ENCODE peak calls at places on chromosomes 13 and 19, in seven cellular contexts. V is neural crest cell, S is left ventricle myocardium inferior, B is GM10248, H is PC-3, T is cardiac fibroblast, J is HFFc6. P is an unnamed sample.

GRCh38 chr19:3099347-3100145 is 5.4 kb downstream of the GNA11 start:
- DNase-seq in V (no peak), S (no peak), B (no peak), H (no peak), T (no peak), J (no peak), P (no peak)

GRCh38 chr13:51734786-51735185 is 69.2 kb downstream of the DHRS12 start:
- DNase-seq in V (no peak), S (no peak), B (no peak), H (no peak), T (peak), J (no peak), P (no peak)

GRCh38 chr13:44271915-44272341 is 101.7 kb upstream of the SERP2 start:
- DNase-seq in V (no peak), S (no peak), B (no peak), H (no peak), T (peak), J (no peak), P (no peak)

GRCh38 chr13:40383922-40384321 is 282.5 kb downstream of the FOXO1 start:
- DNase-seq in V (no peak), S (no peak), B (no peak), H (no peak), T (no peak), J (no peak), P (no peak)

GRCh38 chr13:79287994-79288795 is 117.9 kb downstream of the RBM26 start:
- DNase-seq in V (no peak), S (no peak), B (no peak), H (no peak), T (no peak), J (no peak), P (no peak)

GRCh38 chr13:28110414-28110813 is 10.0 kb upstream of the FLT3 start:
- DNase-seq in V (no peak), S (no peak), B (no peak), H (peak), T (no peak), J (no peak), P (no peak)

GRCh38 chr13:59906413-59907027 is 257.2 kb downstream of the DIAPH3 start:
- DNase-seq in V (no peak), S (no peak), B (no peak), H (peak), T (peak), J (peak), P (no peak)

GRCh38 chr13:42219051-42219450 is 52.9 kb upstream of the AKAP11 start:
- DNase-seq in V (no peak), S (no peak), B (no peak), H (no peak), T (no peak), J (no peak), P (no peak)

GRCh38 chr13:93794197-93794885 is 567.7 kb downstream of the GPC6 start:
- DNase-seq in V (no peak), S (no peak), B (peak), H (no peak), T (no peak), J (no peak), P (no peak)

GRCh38 chr13:86567119-86567518 is 767.9 kb upstream of the SLITRK6 start:
- DNase-seq in V (no peak), S (no peak), B (no peak), H (peak), T (no peak), J (no peak), P (no peak)

GRCh38 chr19:3359850-3360493 is 6.4 kb upstream of the NFIC start:
- DNase-seq in V (no peak), S (no peak), B (peak), H (no peak), T (no peak), J (no peak), P (no peak)

GRCh38 chr13:79825959-79826358 is 345.0 kb downstream of the NDFIP2 start:
- DNase-seq in V (no peak), S (no peak), B (no peak), H (no peak), T (no peak), J (no peak), P (no peak)

GRCh38 chr19:33434886-33435705 is 61.6 kb downstream of the CEBPG start:
- DNase-seq in V (no peak), S (peak), B (no peak), H (no peak), T (peak), J (no peak), P (no peak)

GRCh38 chr19:10384580-10384979 is 4.2 kb upstream of the TYK2 start:
- DNase-seq in V (no peak), S (no peak), B (no peak), H (no peak), T (no peak), J (no peak), P (no peak)

GRCh38 chr19:5138606-5139594 is 170.0 kb downstream of the KDM4B start:
- DNase-seq in V (no peak), S (no peak), B (peak), H (peak), T (peak), J (no peak), P (no peak)

GRCh38 chr13:108944760-108945159 is 315.3 kb downstream of the MYO16 start:
- DNase-seq in V (no peak), S (no peak), B (no peak), H (no peak), T (peak), J (peak), P (no peak)

GRCh38 chr19:46616631-46617322 is 8.1 kb downstream of the PTGIR start:
- DNase-seq in V (peak), S (peak), B (no peak), H (peak), T (peak), J (peak), P (no peak)

GRCh38 chr19:39533791-39534190 is 1.1 kb upstream of the EID2B start:
- DNase-seq in V (no peak), S (no peak), B (no peak), H (no peak), T (no peak), J (no peak), P (no peak)

GRCh38 chr13:112907916-112908315 is 61.1 kb upstream of the MCF2L start:
- DNase-seq in V (no peak), S (no peak), B (no peak), H (no peak), T (no peak), J (no peak), P (no peak)

DNA sequence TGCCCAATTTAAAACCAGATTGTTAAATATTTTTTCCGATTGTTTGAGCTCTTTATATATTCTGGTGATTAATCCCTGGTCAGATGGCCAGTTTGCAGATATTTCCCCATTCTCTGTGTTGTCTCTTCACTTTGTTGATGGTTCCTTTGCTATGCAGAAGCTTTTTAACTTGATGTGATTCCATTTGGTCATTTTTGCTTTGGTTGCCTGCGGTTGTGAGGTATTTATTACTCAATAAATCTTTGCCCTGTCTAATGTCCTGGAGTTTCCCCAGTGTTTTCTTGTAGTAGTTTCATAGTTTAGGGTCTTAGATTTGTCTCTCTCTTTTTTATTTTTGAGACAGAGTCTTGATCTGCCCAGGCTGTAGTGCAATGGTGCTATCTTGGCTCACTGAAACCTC is 23.8 kb upstream of the LMO7 start:
- DNase-seq in V (no peak), S (no peak), B (no peak), H (no peak), T (no peak), J (no peak), P (no peak)
- TF ChIP-seq CTCF in V (no peak), S (no peak), B (no peak), H (no peak), T (no peak), J (no peak), P (no peak)

GRCh38 chr13:50125556-50126377 is 110.5 kb downstream of the KCNRG start:
- DNase-seq in V (peak), S (peak), B (no peak), H (peak), T (peak), J (peak), P (peak)
- TF ChIP-seq CTCF in V (no peak), S (no peak), B (no peak), H (no peak), T (no peak), J (no peak), P (no peak)

DNA sequence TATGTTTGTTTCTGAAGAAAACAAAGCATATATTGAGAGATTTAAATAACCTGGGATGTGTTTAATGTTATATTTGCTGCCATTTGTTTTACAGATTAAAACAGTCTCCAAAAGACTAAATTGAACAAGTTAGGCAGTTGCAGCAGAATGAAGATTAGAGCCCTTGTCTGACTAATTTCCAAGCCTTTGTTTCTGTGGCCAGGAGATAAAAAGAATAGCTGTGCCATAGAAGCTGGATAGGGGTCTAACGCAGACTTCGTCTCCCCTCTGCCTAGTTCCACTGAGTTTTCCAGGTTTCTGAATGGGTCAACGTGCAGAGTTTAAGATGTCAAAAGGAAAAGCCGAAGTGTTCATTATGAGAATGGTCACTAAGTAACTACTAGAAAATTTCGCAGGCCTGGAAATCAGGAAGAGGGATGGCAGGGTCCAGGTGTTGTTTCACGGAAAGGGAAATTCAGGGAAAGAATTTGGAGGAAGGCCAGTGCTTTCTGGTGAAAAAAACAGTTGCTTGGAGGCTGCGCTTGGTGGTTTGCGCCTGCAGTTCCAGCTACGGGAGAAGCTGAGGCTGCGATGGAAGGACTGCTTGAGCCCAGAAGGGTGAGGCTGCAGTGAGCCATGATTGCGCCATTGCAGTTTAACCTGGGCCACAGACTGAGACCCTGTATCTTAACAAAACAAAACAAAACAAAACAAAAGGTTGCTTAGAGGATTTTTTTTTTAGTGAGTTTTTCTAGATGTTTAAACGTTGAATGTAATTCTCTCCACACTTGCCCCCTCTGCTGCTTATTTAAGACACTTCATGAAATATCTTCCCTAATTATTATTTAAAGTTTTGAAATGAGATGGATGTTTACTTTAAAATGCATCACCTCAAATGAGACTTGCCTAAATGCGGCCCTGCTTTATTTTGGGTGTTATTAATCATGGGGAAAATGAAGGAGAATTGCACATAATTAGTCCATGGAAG is 75.2 kb upstream of the TRPC4 start:
- DNase-seq in V (no peak), S (no peak), B (no peak), H (no peak), T (peak), J (no peak), P (no peak)
- TF ChIP-seq CTCF in V (no peak), S (no peak), B (no peak), H (no peak), T (no peak), J (peak), P (no peak)

GRCh38 chr19:34711890-34712289 is 22.2 kb upstream of the ZNF181 start:
- DNase-seq in V (no peak), S (no peak), B (no peak), H (no peak), T (no peak), J (no peak), P (no peak)
- TF ChIP-seq CTCF in V (no peak), S (no peak), B (no peak), H (no peak), T (no peak), J (no peak), P (no peak)

GRCh38 chr19:35935911-35936737 is at the start of gene LRFN3:
- DNase-seq in V (peak), S (peak), B (peak), H (peak), T (peak), J (peak), P (peak)
- TF ChIP-seq CTCF in V (no peak), S (no peak), B (no peak), H (no peak), T (no peak), J (no peak), P (no peak)

GRCh38 chr19:49915271-49915670 is 13.7 kb upstream of the ATF5 start:
- DNase-seq in V (no peak), S (no peak), B (no peak), H (no peak), T (no peak), J (no peak), P (no peak)
- TF ChIP-seq CTCF in V (no peak), S (no peak), B (no peak), H (peak), T (peak), J (peak), P (peak)

DNA sequence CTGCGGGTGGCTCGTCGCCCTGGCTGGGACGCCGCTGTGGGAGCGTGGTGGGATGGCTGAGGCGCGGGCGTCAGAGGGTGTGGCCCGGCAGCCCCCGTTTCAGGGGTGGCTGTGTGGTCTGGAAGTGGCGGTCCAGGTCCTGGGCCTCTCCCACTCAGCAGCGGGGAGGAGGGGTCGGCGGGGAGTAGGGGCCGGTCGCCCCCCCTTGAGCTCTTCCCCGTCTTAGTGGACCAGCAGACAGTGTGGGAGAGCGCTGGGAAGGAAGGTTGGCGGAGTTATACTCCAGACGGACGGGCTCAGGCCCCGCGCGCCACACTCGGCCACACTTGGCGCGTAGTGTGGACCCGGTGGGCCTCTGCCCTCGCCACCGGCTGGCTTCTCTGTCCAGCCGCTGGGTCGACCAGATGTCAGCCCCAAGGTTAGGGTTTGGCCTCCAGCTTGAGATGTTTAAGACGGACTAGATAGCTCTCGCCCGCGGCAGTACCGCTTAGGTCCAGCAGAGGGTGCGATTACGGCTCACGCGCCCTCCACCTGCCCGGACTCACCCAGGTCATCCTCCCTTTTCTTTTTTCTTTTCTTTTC is 21.7 kb upstream of the ZNF429 start:
- DNase-seq in V (peak), S (peak), B (peak), H (no peak), T (peak), J (peak), P (no peak)
- TF ChIP-seq CTCF in V (peak), S (peak), B (peak), H (peak), T (peak), J (peak), P (peak)

DNA sequence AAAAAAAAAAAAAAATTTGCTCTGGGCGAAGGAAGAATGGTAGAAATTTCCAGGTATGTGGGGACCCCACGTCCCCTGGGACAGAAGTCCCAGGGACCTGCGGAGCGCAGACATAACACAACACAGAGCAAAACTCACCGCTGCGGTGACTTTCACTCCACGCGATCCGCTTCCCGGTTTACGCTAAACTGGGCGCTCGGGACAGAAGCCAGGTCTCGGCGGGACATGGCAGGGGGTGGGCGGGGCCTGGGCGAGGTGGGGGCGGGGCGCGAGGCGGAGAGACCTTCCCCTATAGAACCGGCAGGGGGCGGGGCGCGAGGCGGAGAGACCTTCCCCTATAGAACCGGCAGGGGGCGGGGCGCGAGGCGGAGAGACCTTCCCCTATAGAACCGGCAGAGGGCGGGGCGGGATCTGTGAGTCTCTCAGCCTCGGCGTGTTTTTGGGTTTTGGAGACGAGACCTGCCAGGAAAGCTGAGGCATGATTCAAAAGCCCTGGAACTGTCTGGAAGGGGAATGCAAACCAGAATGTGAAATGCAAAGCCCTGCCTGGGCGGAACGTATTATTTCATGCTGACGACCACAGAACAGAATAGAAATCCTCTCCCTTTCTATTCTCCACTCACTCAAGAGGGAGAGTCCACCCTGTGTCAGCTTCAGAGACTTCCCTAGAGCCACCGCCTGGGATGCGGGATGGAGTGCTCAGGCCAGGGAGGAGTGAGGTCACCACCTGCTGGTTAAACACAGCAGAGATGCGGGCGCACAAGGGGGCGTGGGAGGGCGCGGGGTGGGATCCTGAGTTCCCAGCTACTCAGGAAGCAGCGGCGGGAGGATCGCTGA is 20.2 kb upstream of the ERVV-1 start:
- DNase-seq in V (peak), S (peak), B (peak), H (peak), T (peak), J (peak), P (peak)
- TF ChIP-seq CTCF in V (peak), S (peak), B (peak), H (no peak), T (peak), J (peak), P (peak)